ENCODE peak calls at places on chromosomes 3 and 15, in six cellular contexts. D, H, M, S, F and G are unnamed samples.

GRCh38 chr3:16803019-16803418 is 81.7 kb upstream of the PLCL2 start:
- DNase-seq in D (no peak), H (no peak), M (no peak), S (no peak), F (no peak), G (no peak)

GRCh38 chr15:44654858-44655257 is 8.6 kb downstream of the SPG11 start:
- DNase-seq in D (peak; percentile 44), H (no peak), M (no peak), S (no peak), F (no peak), G (no peak)

GRCh38 chr3:101779047-101779807 is at the start of gene NXPE3:
- DNase-seq in D (peak; percentile 52), H (peak; percentile 75), M (peak; percentile 84), S (peak; percentile 93), F (peak; percentile 97), G (peak; percentile 93)

GRCh38 chr3:54967586-54968244 is 39.9 kb upstream of the LRTM1 start:
- DNase-seq in D (no peak), H (no peak), M (no peak), S (no peak), F (no peak), G (no peak)

GRCh38 chr15:33211409-33211808 is 16.9 kb upstream of the FMN1 start:
- DNase-seq in D (no peak), H (no peak), M (peak; percentile 28), S (no peak), F (no peak), G (no peak)

GRCh38 chr15:90058308-90058707 is 44.0 kb downstream of the IDH2 start:
- DNase-seq in D (no peak), H (no peak), M (no peak), S (no peak), F (no peak), G (peak; percentile 38)

GRCh38 chr3:193605876-193606275 is 12.9 kb downstream of the OPA1 start:
- DNase-seq in D (no peak), H (peak; percentile 55), M (peak; percentile 21), S (peak; percentile 56), F (no peak), G (peak; percentile 42)

GRCh38 chr3:127848131-127849129 is 26.1 kb upstream of the MGLL start:
- DNase-seq in D (no peak), H (no peak), M (no peak), S (no peak), F (no peak), G (no peak)

GRCh38 chr3:11924518-11924917 is 77.8 kb upstream of the TAMM41 start:
- DNase-seq in D (no peak), H (no peak), M (no peak), S (no peak), F (no peak), G (no peak)

GRCh38 chr3:73188707-73189106 is 127.2 kb downstream of the EBLN2 start:
- DNase-seq in D (no peak), H (no peak), M (no peak), S (no peak), F (no peak), G (no peak)